ENCODE peak calls at places on chromosomes 1 and 21, in four cellular contexts. One of them, this sample, is unnamed.
A peak's percentile ranks its signal among the peaks of the same experiment; 100 is the strongest.

GRCh38 chr1:147669475-147670318 is 627 bp downstream of the ACP6 start:
- DNase-seq in naive thymus-derived CD4-positive, alpha-beta T cell: peak; percentile 31
- DNase-seq in psoas muscle: peak; percentile 40
- DNase-seq in tibial nerve: peak; percentile 6
- DNase-seq in this sample: peak; percentile 52

GRCh38 chr1:215539803-215540575 is 27.1 kb upstream of the KCTD3 start:
- DNase-seq in psoas muscle: no peak
- DNase-seq in naive thymus-derived CD4-positive, alpha-beta T cell: no peak
- DNase-seq in tibial nerve: peak; percentile 10
- DNase-seq in this sample: no peak

GRCh38 chr21:33036430-33037162 is 10.9 kb downstream of the OLIG2 start:
- DNase-seq in naive thymus-derived CD4-positive, alpha-beta T cell: no peak
- DNase-seq in psoas muscle: no peak
- DNase-seq in tibial nerve: no peak
- DNase-seq in this sample: no peak

GRCh38 chr21:31374430-31374829 is 30.4 kb upstream of the TIAM1 start:
- DNase-seq in psoas muscle: no peak
- DNase-seq in tibial nerve: no peak
- DNase-seq in naive thymus-derived CD4-positive, alpha-beta T cell: no peak
- DNase-seq in this sample: no peak

GRCh38 chr1:28601696-28602095 is 9.6 kb downstream of the RAB42 start:
- DNase-seq in naive thymus-derived CD4-positive, alpha-beta T cell: no peak
- DNase-seq in psoas muscle: no peak
- DNase-seq in tibial nerve: no peak
- DNase-seq in this sample: no peak

GRCh38 chr1:25610822-25611630 is 5.6 kb upstream of the MAN1C1 start:
- DNase-seq in naive thymus-derived CD4-positive, alpha-beta T cell: no peak
- DNase-seq in psoas muscle: no peak
- DNase-seq in tibial nerve: no peak
- DNase-seq in this sample: no peak

GRCh38 chr1:172360511-172360910 is 60.0 kb upstream of the C1orf105 start:
- DNase-seq in psoas muscle: no peak
- DNase-seq in naive thymus-derived CD4-positive, alpha-beta T cell: no peak
- DNase-seq in tibial nerve: no peak
- DNase-seq in this sample: no peak

GRCh38 chr1:212486591-212486963 is 53.9 kb downstream of the NENF start:
- DNase-seq in tibial nerve: no peak
- DNase-seq in psoas muscle: no peak
- DNase-seq in naive thymus-derived CD4-positive, alpha-beta T cell: no peak
- DNase-seq in this sample: no peak

GRCh38 chr1:59229138-59229537 is 67.8 kb upstream of the FGGY start:
- DNase-seq in tibial nerve: no peak
- DNase-seq in naive thymus-derived CD4-positive, alpha-beta T cell: no peak
- DNase-seq in psoas muscle: no peak
- DNase-seq in this sample: no peak

GRCh38 chr21:33811147-33812024 is 104.2 kb downstream of the ATP5PO start:
- DNase-seq in psoas muscle: no peak
- DNase-seq in naive thymus-derived CD4-positive, alpha-beta T cell: no peak
- DNase-seq in tibial nerve: no peak
- DNase-seq in this sample: no peak

GRCh38 chr21:31158789-31159581 is 120.7 kb upstream of the KRTAP19-8 start:
- DNase-seq in psoas muscle: no peak
- DNase-seq in tibial nerve: no peak
- DNase-seq in naive thymus-derived CD4-positive, alpha-beta T cell: peak; percentile 69
- DNase-seq in this sample: no peak

GRCh38 chr1:90114521-90115141 is 119.7 kb downstream of the ZNF326 start:
- DNase-seq in tibial nerve: peak; percentile 22
- DNase-seq in naive thymus-derived CD4-positive, alpha-beta T cell: peak; percentile 3
- DNase-seq in psoas muscle: no peak
- DNase-seq in this sample: no peak

GRCh38 chr1:186146971-186147370 is 228.1 kb downstream of the TPR start:
- DNase-seq in naive thymus-derived CD4-positive, alpha-beta T cell: no peak
- DNase-seq in psoas muscle: no peak
- DNase-seq in tibial nerve: no peak
- DNase-seq in this sample: no peak

GRCh38 chr1:34140011-34140676 is 24.9 kb downstream of the CSMD2 start:
- DNase-seq in naive thymus-derived CD4-positive, alpha-beta T cell: no peak
- DNase-seq in psoas muscle: no peak
- DNase-seq in tibial nerve: no peak
- DNase-seq in this sample: no peak

GRCh38 chr1:25502957-25503356 is 40.4 kb upstream of the LDLRAP1 start:
- DNase-seq in tibial nerve: no peak
- DNase-seq in naive thymus-derived CD4-positive, alpha-beta T cell: no peak
- DNase-seq in psoas muscle: no peak
- DNase-seq in this sample: no peak

GRCh38 chr1:116488052-116488451 is 82.8 kb downstream of the CD58 start:
- DNase-seq in naive thymus-derived CD4-positive, alpha-beta T cell: no peak
- DNase-seq in psoas muscle: no peak
- DNase-seq in tibial nerve: no peak
- DNase-seq in this sample: no peak

GRCh38 chr1:24964811-24965570 is 34.9 kb upstream of the RUNX3 start:
- DNase-seq in tibial nerve: no peak
- DNase-seq in psoas muscle: peak; percentile 34
- DNase-seq in naive thymus-derived CD4-positive, alpha-beta T cell: peak; percentile 86
- DNase-seq in this sample: peak; percentile 94

GRCh38 chr1:118136511-118136937 is 48.5 kb downstream of the SPAG17 start:
- DNase-seq in psoas muscle: no peak
- DNase-seq in naive thymus-derived CD4-positive, alpha-beta T cell: no peak
- DNase-seq in tibial nerve: no peak
- DNase-seq in this sample: no peak

GRCh38 chr1:117622726-117623125 is 16.9 kb downstream of the TENT5C start:
- DNase-seq in tibial nerve: no peak
- DNase-seq in psoas muscle: no peak
- DNase-seq in naive thymus-derived CD4-positive, alpha-beta T cell: no peak
- DNase-seq in this sample: no peak

GRCh38 chr1:206891412-206891811 is 5.8 kb upstream of the IL24 start:
- DNase-seq in psoas muscle: no peak
- DNase-seq in tibial nerve: no peak
- DNase-seq in naive thymus-derived CD4-positive, alpha-beta T cell: no peak
- DNase-seq in this sample: no peak

GRCh38 chr1:206895837-206896242 is 1.4 kb upstream of the IL24 start:
- DNase-seq in tibial nerve: no peak
- DNase-seq in naive thymus-derived CD4-positive, alpha-beta T cell: no peak
- DNase-seq in psoas muscle: no peak
- DNase-seq in this sample: no peak

GRCh38 chr1:206892351-206892984 is 4.8 kb upstream of the IL24 start:
- DNase-seq in naive thymus-derived CD4-positive, alpha-beta T cell: no peak
- DNase-seq in tibial nerve: no peak
- DNase-seq in psoas muscle: no peak
- DNase-seq in this sample: no peak

GRCh38 chr1:206895320-206895719 is 1.9 kb upstream of the IL24 start:
- DNase-seq in tibial nerve: no peak
- DNase-seq in psoas muscle: no peak
- DNase-seq in naive thymus-derived CD4-positive, alpha-beta T cell: no peak
- DNase-seq in this sample: no peak

GRCh38 chr1:206893380-206893779 is 3.9 kb upstream of the IL24 start:
- DNase-seq in naive thymus-derived CD4-positive, alpha-beta T cell: no peak
- DNase-seq in psoas muscle: no peak
- DNase-seq in tibial nerve: no peak
- DNase-seq in this sample: no peak
- H3K4me1 ChIP-seq in naive thymus-derived CD4-positive, alpha-beta T cell: peaks cover 6% of the 10 kb centered on the region
- H3K4me1 ChIP-seq in psoas muscle: peaks cover 19% of the 10 kb centered on the region
- H3K4me1 ChIP-seq in tibial nerve: no peaks in the 10 kb centered on the region
- H3K4me1 ChIP-seq in this sample: peaks cover 16% of the 10 kb centered on the region

DNA sequence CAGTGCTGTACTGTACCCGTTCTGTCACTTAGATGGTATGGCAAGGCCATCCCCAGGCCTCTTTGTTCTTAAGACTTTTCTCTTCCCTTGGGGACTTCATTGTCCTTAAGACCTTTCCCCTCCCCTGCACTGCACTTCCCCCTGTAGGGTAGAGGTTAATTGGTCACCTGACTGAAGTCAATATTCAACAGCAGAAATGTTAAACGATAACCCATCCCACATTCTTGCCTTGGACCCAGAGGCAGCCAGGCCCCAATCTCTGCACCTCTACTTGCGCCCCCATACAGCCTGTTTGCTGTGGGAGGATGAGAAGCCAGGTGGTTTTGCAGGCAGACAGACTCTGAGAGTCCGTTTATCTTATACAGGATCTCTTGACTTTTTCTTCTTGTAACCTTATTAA is 10.2 kb downstream of the PHGDH start:
- DNase-seq in naive thymus-derived CD4-positive, alpha-beta T cell: no peak
- DNase-seq in psoas muscle: no peak
- DNase-seq in tibial nerve: no peak
- DNase-seq in this sample: no peak
- H3K9me3 ChIP-seq in naive thymus-derived CD4-positive, alpha-beta T cell: no peaks in the 10 kb centered on the region
- H3K9me3 ChIP-seq in psoas muscle: no peaks in the 10 kb centered on the region
- H3K9me3 ChIP-seq in tibial nerve: no peaks in the 10 kb centered on the region
- H3K9me3 ChIP-seq in this sample: no peaks in the 10 kb centered on the region

DNA sequence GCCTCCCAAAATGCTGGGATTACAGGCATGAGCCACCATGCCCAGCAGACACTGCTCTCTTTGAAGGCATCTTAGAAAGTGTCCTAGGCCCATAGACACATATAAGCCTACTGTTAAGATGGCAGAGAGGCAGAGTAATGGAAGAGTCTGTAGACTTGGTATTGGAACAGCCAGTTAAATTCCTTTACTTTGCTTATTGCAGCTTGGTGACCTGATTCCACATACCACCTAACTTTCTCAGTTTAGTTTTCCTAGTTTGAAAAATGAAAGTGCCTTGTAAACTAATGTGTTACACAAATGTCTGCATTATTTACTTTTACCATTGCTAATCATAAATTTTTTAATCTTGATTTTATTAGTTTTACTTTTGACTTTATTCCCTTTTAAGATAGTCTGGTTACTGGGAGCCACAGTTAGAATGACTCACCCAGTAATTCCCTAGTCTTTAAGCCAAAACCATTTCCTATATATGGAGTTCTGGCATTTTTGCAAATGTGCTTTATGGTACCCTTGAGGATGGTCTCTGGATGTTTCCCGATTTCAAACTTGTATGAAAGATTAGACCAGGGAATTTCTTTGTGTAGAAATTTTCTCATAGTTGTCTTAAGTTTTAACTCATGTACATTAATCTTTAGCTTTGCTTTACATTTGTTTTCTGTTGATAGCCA is 6.4 kb downstream of the SMAP2 start:
- DNase-seq in naive thymus-derived CD4-positive, alpha-beta T cell: no peak
- DNase-seq in tibial nerve: no peak
- DNase-seq in psoas muscle: no peak
- DNase-seq in this sample: no peak
- H3K4me1 ChIP-seq in naive thymus-derived CD4-positive, alpha-beta T cell: peaks cover 85% of the 10 kb centered on the region
- H3K4me1 ChIP-seq in tibial nerve: peaks cover 35% of the 10 kb centered on the region
- H3K4me1 ChIP-seq in psoas muscle: peaks cover 32% of the 10 kb centered on the region
- H3K4me1 ChIP-seq in this sample: peaks cover 99% of the 10 kb centered on the region

GRCh38 chr1:152185544-152186391 is 26.7 kb upstream of the RPTN start:
- DNase-seq in naive thymus-derived CD4-positive, alpha-beta T cell: peak; percentile 46
- DNase-seq in psoas muscle: no peak
- DNase-seq in tibial nerve: peak; percentile 45
- DNase-seq in this sample: peak; percentile 50
- H3K9me3 ChIP-seq in naive thymus-derived CD4-positive, alpha-beta T cell: no peaks in the 10 kb centered on the region
- H3K9me3 ChIP-seq in psoas muscle: no peaks in the 10 kb centered on the region
- H3K9me3 ChIP-seq in tibial nerve: no peaks in the 10 kb centered on the region
- H3K9me3 ChIP-seq in this sample: no peaks in the 10 kb centered on the region

GRCh38 chr1:109924316-109924715 is 13.7 kb downstream of the CSF1 start:
- DNase-seq in naive thymus-derived CD4-positive, alpha-beta T cell: no peak
- DNase-seq in tibial nerve: no peak
- DNase-seq in psoas muscle: no peak
- DNase-seq in this sample: no peak
- H3K4me1 ChIP-seq in naive thymus-derived CD4-positive, alpha-beta T cell: no peaks in the 10 kb centered on the region
- H3K4me1 ChIP-seq in tibial nerve: peaks cover 26% of the 10 kb centered on the region
- H3K4me1 ChIP-seq in psoas muscle: peaks cover 16% of the 10 kb centered on the region
- H3K4me1 ChIP-seq in this sample: no peaks in the 10 kb centered on the region

This sample was measured in CD4-positive, alpha-beta memory T cell.